ENCODE peak calls at places on chromosomes 3 and 15, in seven cellular contexts. One of them, this sample, is unnamed.

GRCh38 chr15:58212909-58213526 is 74.8 kb downstream of the AQP9 start:
- DNase-seq in GOT3: no peak
- DNase-seq in left cardiac atrium: no peak
- DNase-seq in AG04450: no peak
- DNase-seq in NCI-H774: no peak
- DNase-seq in CD4-positive, alpha-beta T cell: no peak
- DNase-seq in stimulated activated CD4-positive, alpha-beta T cell treated with anti-CD3 and anti-CD28 coated beads, Interleukin-1b, Interleukin-23, amount 100 ng/mL, for 4 hours: no peak
- DNase-seq in this sample: no peak

GRCh38 chr3:48663489-48664312 is 1.0 kb upstream of the CELSR3 start:
- DNase-seq in GOT3: peak; percentile 88
- DNase-seq in NCI-H774: peak; percentile 89
- DNase-seq in stimulated activated CD4-positive, alpha-beta T cell treated with anti-CD3 and anti-CD28 coated beads, Interleukin-1b, Interleukin-23, amount 100 ng/mL, for 4 hours: peak; percentile 76
- DNase-seq in CD4-positive, alpha-beta T cell: peak; percentile 73
- DNase-seq in AG04450: peak; percentile 98
- DNase-seq in left cardiac atrium: peak; percentile 95
- DNase-seq in this sample: peak; percentile 94

GRCh38 chr15:80568876-80569605 is 126.1 kb upstream of the ABHD17C start:
- DNase-seq in CD4-positive, alpha-beta T cell: no peak
- DNase-seq in stimulated activated CD4-positive, alpha-beta T cell treated with anti-CD3 and anti-CD28 coated beads, Interleukin-1b, Interleukin-23, amount 100 ng/mL, for 4 hours: no peak
- DNase-seq in GOT3: no peak
- DNase-seq in NCI-H774: no peak
- DNase-seq in AG04450: no peak
- DNase-seq in left cardiac atrium: no peak
- DNase-seq in this sample: no peak

GRCh38 chr15:25062551-25063430 is 108.0 kb downstream of the SNRPN start:
- DNase-seq in NCI-H774: no peak
- DNase-seq in stimulated activated CD4-positive, alpha-beta T cell treated with anti-CD3 and anti-CD28 coated beads, Interleukin-1b, Interleukin-23, amount 100 ng/mL, for 4 hours: no peak
- DNase-seq in CD4-positive, alpha-beta T cell: no peak
- DNase-seq in AG04450: no peak
- DNase-seq in GOT3: no peak
- DNase-seq in left cardiac atrium: no peak
- DNase-seq in this sample: no peak

GRCh38 chr15:48631191-48631770 is 14.2 kb downstream of the FBN1 start:
- DNase-seq in AG04450: no peak
- DNase-seq in stimulated activated CD4-positive, alpha-beta T cell treated with anti-CD3 and anti-CD28 coated beads, Interleukin-1b, Interleukin-23, amount 100 ng/mL, for 4 hours: no peak
- DNase-seq in CD4-positive, alpha-beta T cell: no peak
- DNase-seq in GOT3: no peak
- DNase-seq in left cardiac atrium: peak; percentile 63
- DNase-seq in NCI-H774: no peak
- DNase-seq in this sample: no peak

GRCh38 chr3:149384911-149385321 is 7.5 kb upstream of the TM4SF1 start:
- DNase-seq in left cardiac atrium: no peak
- DNase-seq in NCI-H774: no peak
- DNase-seq in AG04450: peak; percentile 61
- DNase-seq in GOT3: no peak
- DNase-seq in CD4-positive, alpha-beta T cell: no peak
- DNase-seq in stimulated activated CD4-positive, alpha-beta T cell treated with anti-CD3 and anti-CD28 coated beads, Interleukin-1b, Interleukin-23, amount 100 ng/mL, for 4 hours: no peak
- DNase-seq in this sample: no peak

GRCh38 chr3:187737401-187738088 is 7.7 kb downstream of the BCL6 start:
- DNase-seq in stimulated activated CD4-positive, alpha-beta T cell treated with anti-CD3 and anti-CD28 coated beads, Interleukin-1b, Interleukin-23, amount 100 ng/mL, for 4 hours: peak; percentile 53
- DNase-seq in NCI-H774: peak; percentile 25
- DNase-seq in GOT3: peak; percentile 29
- DNase-seq in AG04450: no peak
- DNase-seq in left cardiac atrium: peak; percentile 86
- DNase-seq in CD4-positive, alpha-beta T cell: no peak
- DNase-seq in this sample: peak; percentile 88

GRCh38 chr3:13507791-13508339 is 27.8 kb downstream of the HDAC11 start:
- DNase-seq in CD4-positive, alpha-beta T cell: no peak
- DNase-seq in NCI-H774: no peak
- DNase-seq in left cardiac atrium: no peak
- DNase-seq in GOT3: no peak
- DNase-seq in AG04450: no peak
- DNase-seq in stimulated activated CD4-positive, alpha-beta T cell treated with anti-CD3 and anti-CD28 coated beads, Interleukin-1b, Interleukin-23, amount 100 ng/mL, for 4 hours: no peak
- DNase-seq in this sample: peak; percentile 47

GRCh38 chr3:72657666-72658065 is 190.6 kb downstream of the SHQ1 start:
- DNase-seq in stimulated activated CD4-positive, alpha-beta T cell treated with anti-CD3 and anti-CD28 coated beads, Interleukin-1b, Interleukin-23, amount 100 ng/mL, for 4 hours: no peak
- DNase-seq in left cardiac atrium: no peak
- DNase-seq in GOT3: no peak
- DNase-seq in CD4-positive, alpha-beta T cell: peak; percentile 75
- DNase-seq in AG04450: no peak
- DNase-seq in NCI-H774: no peak
- DNase-seq in this sample: no peak